ENCODE peak calls at places on chromosome 16, in seven cellular contexts. U, B, J, E, F, Z and D are unnamed samples.

GRCh38 chr16:48632137-48632774 is 22.3 kb upstream of the N4BP1 start:
- DNase-seq in Z (no peak), J (no peak), E (no peak), B (no peak), F (no peak), U (no peak), D (no peak)

GRCh38 chr16:21990381-21990944 is 10.5 kb downstream of the PDZD9 start:
- DNase-seq in B (no peak), U (no peak), F (no peak), Z (no peak), E (no peak), J (no peak), D (no peak)

GRCh38 chr16:72811188-72811720 is 236.7 kb downstream of the ZFHX3 start:
- DNase-seq in E (no peak), U (no peak), B (no peak), F (no peak), J (no peak), Z (no peak), D (no peak)

GRCh38 chr16:56113223-56113622 is 78.1 kb upstream of the GNAO1 start:
- DNase-seq in Z (no peak), U (no peak), F (no peak), J (no peak), B (no peak), E (no peak), D (no peak)

GRCh38 chr16:49440156-49441065 is 66.8 kb downstream of the C16orf78 start:
- DNase-seq in U (no peak), Z (no peak), E (no peak), J (no peak), B (no peak), F (no peak), D (no peak)

GRCh38 chr16:67658849-67659674 is 998 bp downstream of the ACD start:
- DNase-seq in E (no peak), J (no peak), F (no peak), U (no peak), B (no peak), Z (no peak), D (no peak)

GRCh38 chr16:89646906-89647305 is 10.6 kb downstream of the CHMP1A start:
- DNase-seq in Z (no peak), E (no peak), F (no peak), J (no peak), B (no peak), U (no peak), D (no peak)

GRCh38 chr16:68746951-68747350 is 9.9 kb downstream of the CDH1 start:
- DNase-seq in Z (no peak), F (no peak), B (no peak), U (no peak), E (no peak), J (no peak), D (no peak)

GRCh38 chr16:28140788-28141618 is 70.8 kb downstream of the XPO6 start:
- DNase-seq in B (peak), E (no peak), F (no peak), J (no peak), Z (no peak), U (peak), D (no peak)

GRCh38 chr16:69880640-69881133 is 70.4 kb upstream of the CLEC18A start:
- DNase-seq in B (no peak), Z (no peak), E (peak), F (no peak), U (no peak), J (no peak), D (peak)

GRCh38 chr16:82331397-82331796 is 161.4 kb upstream of the MPHOSPH6 start:
- DNase-seq in J (no peak), E (no peak), U (no peak), Z (no peak), B (no peak), F (no peak), D (no peak)

GRCh38 chr16:817001-817906 is 16.7 kb upstream of the GNG13 start:
- DNase-seq in J (no peak), U (no peak), B (no peak), E (no peak), F (no peak), Z (peak), D (no peak)

GRCh38 chr16:4507588-4508345 is 30.8 kb downstream of the CDIP1 start:
- DNase-seq in E (no peak), F (no peak), Z (no peak), J (no peak), B (no peak), U (no peak), D (no peak)

GRCh38 chr16:3216263-3216640 is 18.7 kb downstream of the ZNF200 start:
- DNase-seq in B (no peak), J (no peak), U (no peak), F (no peak), Z (no peak), E (no peak), D (no peak)

GRCh38 chr16:57261806-57262205 is 16.7 kb downstream of the ARL2BP start:
- DNase-seq in B (no peak), Z (no peak), F (no peak), J (no peak), E (no peak), U (no peak), D (no peak)

GRCh38 chr16:84196727-84197486 is 6.0 kb downstream of the ADAD2 start:
- DNase-seq in E (no peak), U (no peak), F (no peak), B (no peak), J (no peak), Z (no peak), D (no peak)